ENCODE peak calls at places on chromosome 4, in six cellular contexts. One of them, this sample, is unnamed.

GRCh38 chr4:169080970-169081369 is 70.9 kb upstream of the CBR4 start:
- DNase-seq in AG10803: peak
- DNase-seq in activated T-cell treated with anti-CD3 and anti-CD28 coated beads for 1 hour: no peak
- DNase-seq in GM20000: no peak
- DNase-seq in GM13976: no peak
- DNase-seq in H9: no peak
- DNase-seq in this sample: peak

GRCh38 chr4:98659741-98660507 is 1.5 kb upstream of the TSPAN5 start:
- DNase-seq in AG10803: peak
- DNase-seq in activated T-cell treated with anti-CD3 and anti-CD28 coated beads for 1 hour: no peak
- DNase-seq in GM20000: peak
- DNase-seq in GM13976: no peak
- DNase-seq in H9: no peak
- DNase-seq in this sample: peak

GRCh38 chr4:36884151-36884550 is 360.4 kb upstream of the NWD2 start:
- DNase-seq in AG10803: no peak
- DNase-seq in activated T-cell treated with anti-CD3 and anti-CD28 coated beads for 1 hour: no peak
- DNase-seq in GM20000: no peak
- DNase-seq in GM13976: no peak
- DNase-seq in H9: no peak
- DNase-seq in this sample: no peak

GRCh38 chr4:22607382-22607781 is 85.4 kb upstream of the GBA3 start:
- DNase-seq in AG10803: peak
- DNase-seq in activated T-cell treated with anti-CD3 and anti-CD28 coated beads for 1 hour: peak
- DNase-seq in GM20000: peak
- DNase-seq in GM13976: no peak
- DNase-seq in H9: peak
- DNase-seq in this sample: peak

GRCh38 chr4:28225005-28225404 is 1364.4 kb downstream of the STIM2 start:
- DNase-seq in AG10803: peak
- DNase-seq in activated T-cell treated with anti-CD3 and anti-CD28 coated beads for 1 hour: no peak
- DNase-seq in GM20000: no peak
- DNase-seq in GM13976: no peak
- DNase-seq in H9: peak
- DNase-seq in this sample: peak

GRCh38 chr4:98627883-98628282 is 30.5 kb downstream of the TSPAN5 start:
- DNase-seq in AG10803: peak
- DNase-seq in activated T-cell treated with anti-CD3 and anti-CD28 coated beads for 1 hour: no peak
- DNase-seq in GM20000: no peak
- DNase-seq in GM13976: no peak
- DNase-seq in H9: no peak
- DNase-seq in this sample: peak

GRCh38 chr4:88820723-88821368 is 123.2 kb upstream of the NAP1L5 start:
- DNase-seq in AG10803: no peak
- DNase-seq in activated T-cell treated with anti-CD3 and anti-CD28 coated beads for 1 hour: no peak
- DNase-seq in GM20000: no peak
- DNase-seq in GM13976: no peak
- DNase-seq in H9: no peak
- DNase-seq in this sample: no peak

GRCh38 chr4:76308548-76308947 is 2.0 kb downstream of the STBD1 start:
- DNase-seq in AG10803: no peak
- DNase-seq in activated T-cell treated with anti-CD3 and anti-CD28 coated beads for 1 hour: no peak
- DNase-seq in GM20000: no peak
- DNase-seq in GM13976: no peak
- DNase-seq in H9: no peak
- DNase-seq in this sample: no peak